ENCODE peak calls at places on chromosomes 6 and 20, in ten cellular contexts. One of them, this sample, is unnamed.

GRCh38 chr6:30219244-30219643 is 6.0 kb upstream of the TRIM26 start:
- DNase-seq in GM12865: peak
- DNase-seq in stimulated activated CD8-positive, alpha-beta memory T cell treated with anti-CD3 and anti-CD28 coated beads, Interleukin-15, amount 100 ng/mL, for 24 hours: no peak
- DNase-seq in adipocyte: peak
- DNase-seq in NCI-H1048: no peak
- DNase-seq in COR-L47: peak
- DNase-seq in activated naive CD4-positive, alpha-beta T cell: peak
- DNase-seq in HT-29: peak
- DNase-seq in dorsolateral prefrontal cortex: peak
- DNase-seq in ureter: no peak
- DNase-seq in this sample: no peak

GRCh38 chr6:170086639-170087420 is 204.0 kb downstream of the DLL1 start:
- DNase-seq in GM12865: no peak
- DNase-seq in stimulated activated CD8-positive, alpha-beta memory T cell treated with anti-CD3 and anti-CD28 coated beads, Interleukin-15, amount 100 ng/mL, for 24 hours: no peak
- DNase-seq in adipocyte: no peak
- DNase-seq in NCI-H1048: no peak
- DNase-seq in COR-L47: no peak
- DNase-seq in activated naive CD4-positive, alpha-beta T cell: peak
- DNase-seq in HT-29: no peak
- DNase-seq in dorsolateral prefrontal cortex: peak
- DNase-seq in ureter: peak
- DNase-seq in this sample: no peak

GRCh38 chr6:155013457-155013876 is 18.4 kb downstream of the TIAM2 start:
- DNase-seq in GM12865: no peak
- DNase-seq in stimulated activated CD8-positive, alpha-beta memory T cell treated with anti-CD3 and anti-CD28 coated beads, Interleukin-15, amount 100 ng/mL, for 24 hours: no peak
- DNase-seq in adipocyte: no peak
- DNase-seq in NCI-H1048: no peak
- DNase-seq in COR-L47: no peak
- DNase-seq in activated naive CD4-positive, alpha-beta T cell: no peak
- DNase-seq in HT-29: no peak
- DNase-seq in dorsolateral prefrontal cortex: no peak
- DNase-seq in ureter: no peak
- DNase-seq in this sample: no peak

GRCh38 chr6:169905041-169905807 is 153.8 kb downstream of the ERMARD start:
- DNase-seq in GM12865: no peak
- DNase-seq in stimulated activated CD8-positive, alpha-beta memory T cell treated with anti-CD3 and anti-CD28 coated beads, Interleukin-15, amount 100 ng/mL, for 24 hours: no peak
- DNase-seq in adipocyte: peak
- DNase-seq in NCI-H1048: no peak
- DNase-seq in COR-L47: no peak
- DNase-seq in activated naive CD4-positive, alpha-beta T cell: no peak
- DNase-seq in HT-29: no peak
- DNase-seq in dorsolateral prefrontal cortex: no peak
- DNase-seq in ureter: no peak
- DNase-seq in this sample: no peak

GRCh38 chr20:55417797-55418196 is 587.5 kb downstream of the CBLN4 start:
- DNase-seq in GM12865: no peak
- DNase-seq in stimulated activated CD8-positive, alpha-beta memory T cell treated with anti-CD3 and anti-CD28 coated beads, Interleukin-15, amount 100 ng/mL, for 24 hours: no peak
- DNase-seq in adipocyte: no peak
- DNase-seq in NCI-H1048: no peak
- DNase-seq in COR-L47: no peak
- DNase-seq in activated naive CD4-positive, alpha-beta T cell: no peak
- DNase-seq in HT-29: no peak
- DNase-seq in dorsolateral prefrontal cortex: no peak
- DNase-seq in ureter: no peak
- DNase-seq in this sample: no peak

GRCh38 chr20:19936801-19937583 is 80.2 kb upstream of the NAA20 start:
- DNase-seq in GM12865: peak
- DNase-seq in stimulated activated CD8-positive, alpha-beta memory T cell treated with anti-CD3 and anti-CD28 coated beads, Interleukin-15, amount 100 ng/mL, for 24 hours: no peak
- DNase-seq in adipocyte: no peak
- DNase-seq in NCI-H1048: no peak
- DNase-seq in COR-L47: no peak
- DNase-seq in activated naive CD4-positive, alpha-beta T cell: no peak
- DNase-seq in HT-29: no peak
- DNase-seq in dorsolateral prefrontal cortex: no peak
- DNase-seq in ureter: no peak
- DNase-seq in this sample: no peak

GRCh38 chr20:5741089-5741488 is 9.1 kb upstream of the SHLD1 start:
- DNase-seq in GM12865: no peak
- DNase-seq in stimulated activated CD8-positive, alpha-beta memory T cell treated with anti-CD3 and anti-CD28 coated beads, Interleukin-15, amount 100 ng/mL, for 24 hours: no peak
- DNase-seq in adipocyte: peak
- DNase-seq in NCI-H1048: no peak
- DNase-seq in COR-L47: no peak
- DNase-seq in activated naive CD4-positive, alpha-beta T cell: no peak
- DNase-seq in HT-29: no peak
- DNase-seq in dorsolateral prefrontal cortex: no peak
- DNase-seq in ureter: no peak
- DNase-seq in this sample: no peak

GRCh38 chr6:143555071-143555492 is 43.6 kb upstream of the FUCA2 start:
- DNase-seq in GM12865: no peak
- DNase-seq in stimulated activated CD8-positive, alpha-beta memory T cell treated with anti-CD3 and anti-CD28 coated beads, Interleukin-15, amount 100 ng/mL, for 24 hours: no peak
- DNase-seq in adipocyte: no peak
- DNase-seq in NCI-H1048: no peak
- DNase-seq in COR-L47: no peak
- DNase-seq in activated naive CD4-positive, alpha-beta T cell: no peak
- DNase-seq in HT-29: no peak
- DNase-seq in dorsolateral prefrontal cortex: no peak
- DNase-seq in ureter: no peak
- DNase-seq in this sample: no peak

GRCh38 chr6:36829919-36830544 is 9.2 kb downstream of the CPNE5 start:
- DNase-seq in GM12865: no peak
- DNase-seq in stimulated activated CD8-positive, alpha-beta memory T cell treated with anti-CD3 and anti-CD28 coated beads, Interleukin-15, amount 100 ng/mL, for 24 hours: no peak
- DNase-seq in adipocyte: no peak
- DNase-seq in NCI-H1048: no peak
- DNase-seq in COR-L47: peak
- DNase-seq in activated naive CD4-positive, alpha-beta T cell: no peak
- DNase-seq in HT-29: peak
- DNase-seq in dorsolateral prefrontal cortex: peak
- DNase-seq in ureter: peak
- DNase-seq in this sample: no peak

GRCh38 chr20:58260006-58260405 is 31.6 kb upstream of the ANKRD60 start:
- DNase-seq in GM12865: no peak
- DNase-seq in stimulated activated CD8-positive, alpha-beta memory T cell treated with anti-CD3 and anti-CD28 coated beads, Interleukin-15, amount 100 ng/mL, for 24 hours: no peak
- DNase-seq in adipocyte: no peak
- DNase-seq in NCI-H1048: no peak
- DNase-seq in COR-L47: no peak
- DNase-seq in activated naive CD4-positive, alpha-beta T cell: no peak
- DNase-seq in HT-29: no peak
- DNase-seq in dorsolateral prefrontal cortex: no peak
- DNase-seq in ureter: no peak
- DNase-seq in this sample: no peak

GRCh38 chr6:41728073-41728936 is 7.1 kb downstream of the TFEB start:
- DNase-seq in GM12865: peak
- DNase-seq in stimulated activated CD8-positive, alpha-beta memory T cell treated with anti-CD3 and anti-CD28 coated beads, Interleukin-15, amount 100 ng/mL, for 24 hours: no peak
- DNase-seq in adipocyte: no peak
- DNase-seq in NCI-H1048: no peak
- DNase-seq in COR-L47: peak
- DNase-seq in activated naive CD4-positive, alpha-beta T cell: no peak
- DNase-seq in HT-29: peak
- DNase-seq in dorsolateral prefrontal cortex: peak
- DNase-seq in ureter: no peak
- DNase-seq in this sample: no peak

GRCh38 chr20:21496452-21496851 is 17.4 kb downstream of the NKX2-2 start:
- DNase-seq in GM12865: no peak
- DNase-seq in stimulated activated CD8-positive, alpha-beta memory T cell treated with anti-CD3 and anti-CD28 coated beads, Interleukin-15, amount 100 ng/mL, for 24 hours: no peak
- DNase-seq in adipocyte: no peak
- DNase-seq in NCI-H1048: no peak
- DNase-seq in COR-L47: no peak
- DNase-seq in activated naive CD4-positive, alpha-beta T cell: no peak
- DNase-seq in HT-29: no peak
- DNase-seq in dorsolateral prefrontal cortex: no peak
- DNase-seq in ureter: no peak
- DNase-seq in this sample: no peak

GRCh38 chr6:19599813-19600464 is 237.2 kb upstream of the ID4 start:
- DNase-seq in GM12865: no peak
- DNase-seq in stimulated activated CD8-positive, alpha-beta memory T cell treated with anti-CD3 and anti-CD28 coated beads, Interleukin-15, amount 100 ng/mL, for 24 hours: no peak
- DNase-seq in adipocyte: no peak
- DNase-seq in NCI-H1048: no peak
- DNase-seq in COR-L47: no peak
- DNase-seq in activated naive CD4-positive, alpha-beta T cell: no peak
- DNase-seq in HT-29: no peak
- DNase-seq in dorsolateral prefrontal cortex: no peak
- DNase-seq in ureter: no peak
- DNase-seq in this sample: peak

GRCh38 chr6:40918035-40918651 is 120.9 kb downstream of the UNC5CL start:
- DNase-seq in GM12865: no peak
- DNase-seq in stimulated activated CD8-positive, alpha-beta memory T cell treated with anti-CD3 and anti-CD28 coated beads, Interleukin-15, amount 100 ng/mL, for 24 hours: no peak
- DNase-seq in adipocyte: no peak
- DNase-seq in NCI-H1048: no peak
- DNase-seq in COR-L47: no peak
- DNase-seq in activated naive CD4-positive, alpha-beta T cell: no peak
- DNase-seq in HT-29: no peak
- DNase-seq in dorsolateral prefrontal cortex: no peak
- DNase-seq in ureter: no peak
- DNase-seq in this sample: no peak

GRCh38 chr6:41966961-41967311 is 25.3 kb upstream of the CCND3 start:
- DNase-seq in GM12865: no peak
- DNase-seq in stimulated activated CD8-positive, alpha-beta memory T cell treated with anti-CD3 and anti-CD28 coated beads, Interleukin-15, amount 100 ng/mL, for 24 hours: no peak
- DNase-seq in adipocyte: peak
- DNase-seq in NCI-H1048: no peak
- DNase-seq in COR-L47: no peak
- DNase-seq in activated naive CD4-positive, alpha-beta T cell: no peak
- DNase-seq in HT-29: peak
- DNase-seq in dorsolateral prefrontal cortex: no peak
- DNase-seq in ureter: no peak
- DNase-seq in this sample: no peak

GRCh38 chr6:345747-346388 is 45.7 kb upstream of the IRF4 start:
- DNase-seq in GM12865: no peak
- DNase-seq in stimulated activated CD8-positive, alpha-beta memory T cell treated with anti-CD3 and anti-CD28 coated beads, Interleukin-15, amount 100 ng/mL, for 24 hours: no peak
- DNase-seq in adipocyte: no peak
- DNase-seq in NCI-H1048: no peak
- DNase-seq in COR-L47: no peak
- DNase-seq in activated naive CD4-positive, alpha-beta T cell: no peak
- DNase-seq in HT-29: no peak
- DNase-seq in dorsolateral prefrontal cortex: no peak
- DNase-seq in ureter: no peak
- DNase-seq in this sample: no peak

GRCh38 chr6:128493877-128494276 is 26.5 kb downstream of the PTPRK start:
- DNase-seq in GM12865: peak
- DNase-seq in stimulated activated CD8-positive, alpha-beta memory T cell treated with anti-CD3 and anti-CD28 coated beads, Interleukin-15, amount 100 ng/mL, for 24 hours: no peak
- DNase-seq in adipocyte: no peak
- DNase-seq in NCI-H1048: no peak
- DNase-seq in COR-L47: no peak
- DNase-seq in activated naive CD4-positive, alpha-beta T cell: no peak
- DNase-seq in HT-29: no peak
- DNase-seq in dorsolateral prefrontal cortex: no peak
- DNase-seq in ureter: no peak
- DNase-seq in this sample: no peak

GRCh38 chr6:118574051-118574865 is 26.2 kb downstream of the PLN start:
- DNase-seq in GM12865: peak
- DNase-seq in stimulated activated CD8-positive, alpha-beta memory T cell treated with anti-CD3 and anti-CD28 coated beads, Interleukin-15, amount 100 ng/mL, for 24 hours: no peak
- DNase-seq in adipocyte: no peak
- DNase-seq in NCI-H1048: no peak
- DNase-seq in COR-L47: no peak
- DNase-seq in activated naive CD4-positive, alpha-beta T cell: no peak
- DNase-seq in HT-29: no peak
- DNase-seq in dorsolateral prefrontal cortex: no peak
- DNase-seq in ureter: no peak
- DNase-seq in this sample: no peak

GRCh38 chr6:168018664-168019063 is 21.2 kb downstream of the KIF25 start:
- DNase-seq in GM12865: no peak
- DNase-seq in stimulated activated CD8-positive, alpha-beta memory T cell treated with anti-CD3 and anti-CD28 coated beads, Interleukin-15, amount 100 ng/mL, for 24 hours: no peak
- DNase-seq in adipocyte: no peak
- DNase-seq in NCI-H1048: no peak
- DNase-seq in COR-L47: no peak
- DNase-seq in activated naive CD4-positive, alpha-beta T cell: no peak
- DNase-seq in HT-29: no peak
- DNase-seq in dorsolateral prefrontal cortex: no peak
- DNase-seq in ureter: peak
- DNase-seq in this sample: no peak

GRCh38 chr20:45432294-45432693 is 16.4 kb downstream of the PIGT start:
- DNase-seq in GM12865: peak
- DNase-seq in stimulated activated CD8-positive, alpha-beta memory T cell treated with anti-CD3 and anti-CD28 coated beads, Interleukin-15, amount 100 ng/mL, for 24 hours: no peak
- DNase-seq in adipocyte: no peak
- DNase-seq in NCI-H1048: no peak
- DNase-seq in COR-L47: no peak
- DNase-seq in activated naive CD4-positive, alpha-beta T cell: no peak
- DNase-seq in HT-29: no peak
- DNase-seq in dorsolateral prefrontal cortex: no peak
- DNase-seq in ureter: no peak
- DNase-seq in this sample: no peak

GRCh38 chr20:16368645-16369292 is 204.5 kb downstream of the KIF16B start:
- DNase-seq in GM12865: no peak
- DNase-seq in stimulated activated CD8-positive, alpha-beta memory T cell treated with anti-CD3 and anti-CD28 coated beads, Interleukin-15, amount 100 ng/mL, for 24 hours: no peak
- DNase-seq in adipocyte: peak
- DNase-seq in NCI-H1048: no peak
- DNase-seq in COR-L47: no peak
- DNase-seq in activated naive CD4-positive, alpha-beta T cell: no peak
- DNase-seq in HT-29: peak
- DNase-seq in dorsolateral prefrontal cortex: no peak
- DNase-seq in ureter: no peak
- DNase-seq in this sample: no peak

GRCh38 chr6:158219229-158219628 is 51.1 kb downstream of the GTF2H5 start:
- DNase-seq in GM12865: no peak
- DNase-seq in stimulated activated CD8-positive, alpha-beta memory T cell treated with anti-CD3 and anti-CD28 coated beads, Interleukin-15, amount 100 ng/mL, for 24 hours: no peak
- DNase-seq in adipocyte: peak
- DNase-seq in NCI-H1048: no peak
- DNase-seq in COR-L47: no peak
- DNase-seq in activated naive CD4-positive, alpha-beta T cell: no peak
- DNase-seq in HT-29: no peak
- DNase-seq in dorsolateral prefrontal cortex: no peak
- DNase-seq in ureter: peak
- DNase-seq in this sample: no peak

GRCh38 chr20:59242714-59243626 is 57.4 kb upstream of the EDN3 start:
- DNase-seq in GM12865: no peak
- DNase-seq in stimulated activated CD8-positive, alpha-beta memory T cell treated with anti-CD3 and anti-CD28 coated beads, Interleukin-15, amount 100 ng/mL, for 24 hours: no peak
- DNase-seq in adipocyte: no peak
- DNase-seq in NCI-H1048: no peak
- DNase-seq in COR-L47: no peak
- DNase-seq in activated naive CD4-positive, alpha-beta T cell: no peak
- DNase-seq in HT-29: no peak
- DNase-seq in dorsolateral prefrontal cortex: no peak
- DNase-seq in ureter: no peak
- DNase-seq in this sample: no peak

GRCh38 chr6:21135484-21136005 is 458.0 kb upstream of the SOX4 start:
- DNase-seq in GM12865: no peak
- DNase-seq in stimulated activated CD8-positive, alpha-beta memory T cell treated with anti-CD3 and anti-CD28 coated beads, Interleukin-15, amount 100 ng/mL, for 24 hours: no peak
- DNase-seq in adipocyte: no peak
- DNase-seq in NCI-H1048: no peak
- DNase-seq in COR-L47: no peak
- DNase-seq in activated naive CD4-positive, alpha-beta T cell: no peak
- DNase-seq in HT-29: no peak
- DNase-seq in dorsolateral prefrontal cortex: no peak
- DNase-seq in ureter: no peak
- DNase-seq in this sample: no peak

GRCh38 chr6:131858765-131859490 is 51.1 kb downstream of the ENPP1 start:
- DNase-seq in GM12865: no peak
- DNase-seq in stimulated activated CD8-positive, alpha-beta memory T cell treated with anti-CD3 and anti-CD28 coated beads, Interleukin-15, amount 100 ng/mL, for 24 hours: no peak
- DNase-seq in adipocyte: peak
- DNase-seq in NCI-H1048: no peak
- DNase-seq in COR-L47: no peak
- DNase-seq in activated naive CD4-positive, alpha-beta T cell: no peak
- DNase-seq in HT-29: no peak
- DNase-seq in dorsolateral prefrontal cortex: no peak
- DNase-seq in ureter: no peak
- DNase-seq in this sample: no peak

This sample was measured in SK-N-MC.